ENCODE peak calls at places on chromosomes 6 and 20, in eight cellular contexts. O is glutamatergic neuron; E is heart right ventricle; Q is AG10803; I is EH; N is bronchial epithelial cell; X is GM12865; V is activated T-helper 9 cell treated with anti-CD3 and anti-CD28 coated beads, Interleukin-2, amount 50 U/mL, for 16 hours. P is an unnamed sample.
A peak's percentile ranks its signal among the peaks of the same experiment; 100 is the strongest.

GRCh38 chr20:51258582-51259175 is 235.8 kb upstream of the KCNG1 start:
- DNase-seq in O (no peak), E (no peak), Q (peak; percentile 34), I (peak; percentile 43), N (peak; percentile 95), X (no peak), V (no peak), P (no peak)

GRCh38 chr20:3181270-3181669 is 7.9 kb upstream of the LZTS3 start:
- DNase-seq in O (no peak), E (no peak), Q (no peak), I (peak; percentile 19), N (no peak), X (no peak), V (no peak), P (no peak)

GRCh38 chr6:19380287-19380686 is 456.9 kb upstream of the ID4 start:
- DNase-seq in O (no peak), E (no peak), Q (no peak), I (peak; percentile 20), N (peak; percentile 75), X (no peak), V (no peak), P (no peak)

GRCh38 chr6:51398793-51399192 is 580.1 kb downstream of the TFAP2B start:
- DNase-seq in O (no peak), E (no peak), Q (no peak), I (no peak), N (no peak), X (peak; percentile 52), V (no peak), P (peak; percentile 3)

GRCh38 chr20:34643919-34644318 is 33.0 kb downstream of the PIGU start:
- DNase-seq in O (no peak), E (no peak), Q (peak; percentile 96), I (peak; percentile 83), N (peak; percentile 13), X (no peak), V (no peak), P (peak; percentile 96)

GRCh38 chr6:142167472-142167871 is 20.4 kb downstream of the VTA1 start:
- DNase-seq in O (no peak), E (no peak), Q (no peak), I (no peak), N (no peak), X (no peak), V (no peak), P (no peak)

GRCh38 chr6:161443868-161444267 is 170.0 kb upstream of the AGPAT4 start:
- DNase-seq in O (peak; percentile 49), E (peak; percentile 48), Q (peak; percentile 39), I (no peak), N (no peak), X (no peak), V (no peak), P (no peak)

GRCh38 chr20:50260480-50261221 is 70.0 kb downstream of the CEBPB start:
- DNase-seq in O (no peak), E (no peak), Q (no peak), I (peak; percentile 40), N (no peak), X (no peak), V (no peak), P (peak; percentile 74)